ENCODE peak calls at places on chromosomes 13 and 19, in seven cellular contexts. G is ovary; L is psoas muscle; T is CD8-positive, alpha-beta T cell; X is neural crest cell; J is fibroblast of pulmonary artery; B is K562. U is an unnamed sample.

GRCh38 chr19:37977992-37978391 is 71.0 kb downstream of the SIPA1L3 start:
- DNase-seq in L (no peak), J (peak), T (no peak), G (no peak), X (peak), B (no peak), U (no peak)

GRCh38 chr13:39035799-39036198 is 2.1 kb downstream of the PROSER1 start:
- DNase-seq in L (no peak), X (no peak), B (no peak), J (no peak), G (no peak), T (no peak), U (no peak)

GRCh38 chr13:98265669-98266551 is 88.8 kb upstream of the RNF113B start:
- DNase-seq in G (no peak), L (no peak), J (no peak), T (no peak), X (no peak), B (no peak), U (no peak)

GRCh38 chr13:48818495-48818961 is 157.2 kb upstream of the FNDC3A start:
- DNase-seq in X (no peak), T (no peak), L (no peak), J (peak), B (no peak), G (no peak), U (no peak)

GRCh38 chr19:44603201-44603945 is 10.0 kb upstream of the IGSF23 start:
- DNase-seq in B (no peak), X (no peak), L (no peak), J (peak), G (no peak), T (no peak), U (no peak)

GRCh38 chr19:19674315-19674714 is 5.7 kb downstream of the ZNF101 start:
- DNase-seq in J (no peak), L (no peak), T (no peak), G (no peak), B (no peak), X (no peak), U (no peak)

GRCh38 chr19:37007587-37008220 is 70.5 kb upstream of the ZNF420 start:
- DNase-seq in L (peak), B (peak), J (peak), X (no peak), T (peak), G (peak), U (no peak)

GRCh38 chr19:16458391-16459128 is 13.2 kb downstream of the EPS15L1 start:
- DNase-seq in T (no peak), X (no peak), L (peak), B (no peak), G (no peak), J (no peak), U (no peak)

GRCh38 chr19:16988661-16989060 is 37.9 kb downstream of the CPAMD8 start:
- DNase-seq in T (no peak), B (no peak), J (no peak), G (no peak), X (no peak), L (no peak), U (no peak)

GRCh38 chr13:76216729-76217128 is 580.6 kb downstream of the LMO7 start:
- DNase-seq in T (no peak), L (no peak), J (no peak), G (no peak), B (no peak), X (no peak), U (no peak)

GRCh38 chr19:51501594-51502263 is at the start of gene SIGLEC12:
- DNase-seq in G (no peak), B (no peak), L (no peak), T (no peak), J (no peak), X (no peak), U (no peak)

GRCh38 chr19:40224342-40225148 is 1.9 kb downstream of the CCNP start:
- DNase-seq in J (no peak), B (no peak), G (no peak), L (no peak), T (no peak), X (no peak), U (no peak)

GRCh38 chr19:1412995-1413889 is 5.9 kb downstream of the DAZAP1 start:
- DNase-seq in G (no peak), L (no peak), B (no peak), T (no peak), J (no peak), X (no peak), U (no peak)

GRCh38 chr13:52785721-52786120 is 46.1 kb upstream of the CNMD start:
- DNase-seq in B (no peak), J (no peak), X (no peak), T (no peak), G (no peak), L (no peak), U (no peak)

GRCh38 chr19:38190061-38190460 is 34.0 kb downstream of the DPF1 start:
- DNase-seq in J (no peak), L (no peak), T (no peak), B (peak), G (no peak), X (no peak), U (no peak)

GRCh38 chr19:53057904-53058579 is 13.5 kb downstream of the ERVV-2 start:
- DNase-seq in L (no peak), T (no peak), X (peak), G (no peak), B (no peak), J (no peak), U (peak)

GRCh38 chr13:47121092-47121763 is 224.4 kb upstream of the HTR2A start:
- DNase-seq in G (no peak), J (no peak), B (peak), T (no peak), X (no peak), L (no peak), U (no peak)

DNA sequence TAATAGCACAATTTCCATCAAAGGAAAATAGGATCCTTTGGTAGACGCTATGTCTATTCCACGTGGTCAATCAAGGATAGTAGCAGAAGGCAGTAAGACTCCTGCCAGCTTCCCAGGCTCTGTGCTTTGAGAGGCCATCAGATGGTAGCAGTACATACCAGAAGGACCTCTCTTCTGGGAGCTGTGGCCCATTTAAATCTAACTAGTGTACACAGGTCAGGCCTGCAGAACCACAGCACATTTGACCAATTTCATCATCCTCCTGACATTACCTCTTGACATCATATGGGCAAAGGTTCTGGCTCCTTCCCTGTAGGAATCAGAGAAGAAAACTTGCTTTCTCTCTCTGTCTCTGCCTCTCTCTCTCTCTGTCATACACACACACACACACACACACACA is 229.6 kb upstream of the HTR2A start:
- DNase-seq in J (peak), X (no peak), G (no peak), T (no peak), L (no peak), B (no peak), U (no peak)
- TF ChIP-seq CTCF in J (peak), X (no peak), G (no peak), T (no peak), L (no peak), B (no peak), U (peak)

GRCh38 chr13:77506874-77507273 is 28.6 kb upstream of the SCEL start:
- DNase-seq in G (no peak), J (no peak), B (no peak), L (no peak), X (no peak), T (no peak), U (no peak)
- TF ChIP-seq CTCF in G (no peak), J (peak), B (no peak), L (peak), X (peak), T (no peak), U (peak)

GRCh38 chr13:110705826-110706569 is at the start of gene CARS2:
- DNase-seq in T (peak), X (peak), B (peak), L (peak), J (peak), G (peak), U (peak)
- TF ChIP-seq CTCF in T (peak), X (no peak), B (no peak), L (no peak), J (no peak), G (peak), U (no peak)

GRCh38 chr13:41649659-41650058 is 192.3 kb downstream of the RGCC start:
- DNase-seq in G (no peak), L (no peak), B (peak), T (no peak), J (peak), X (no peak), U (no peak)
- TF ChIP-seq CTCF in G (no peak), L (peak), B (no peak), T (no peak), J (peak), X (peak), U (peak)

GRCh38 chr19:54415208-54415900 is at the start of gene TTYH1:
- DNase-seq in X (peak), T (peak), B (peak), L (no peak), J (no peak), G (no peak), U (no peak)
- TF ChIP-seq CTCF in X (peak), T (peak), B (peak), L (peak), J (no peak), G (no peak), U (no peak)

DNA sequence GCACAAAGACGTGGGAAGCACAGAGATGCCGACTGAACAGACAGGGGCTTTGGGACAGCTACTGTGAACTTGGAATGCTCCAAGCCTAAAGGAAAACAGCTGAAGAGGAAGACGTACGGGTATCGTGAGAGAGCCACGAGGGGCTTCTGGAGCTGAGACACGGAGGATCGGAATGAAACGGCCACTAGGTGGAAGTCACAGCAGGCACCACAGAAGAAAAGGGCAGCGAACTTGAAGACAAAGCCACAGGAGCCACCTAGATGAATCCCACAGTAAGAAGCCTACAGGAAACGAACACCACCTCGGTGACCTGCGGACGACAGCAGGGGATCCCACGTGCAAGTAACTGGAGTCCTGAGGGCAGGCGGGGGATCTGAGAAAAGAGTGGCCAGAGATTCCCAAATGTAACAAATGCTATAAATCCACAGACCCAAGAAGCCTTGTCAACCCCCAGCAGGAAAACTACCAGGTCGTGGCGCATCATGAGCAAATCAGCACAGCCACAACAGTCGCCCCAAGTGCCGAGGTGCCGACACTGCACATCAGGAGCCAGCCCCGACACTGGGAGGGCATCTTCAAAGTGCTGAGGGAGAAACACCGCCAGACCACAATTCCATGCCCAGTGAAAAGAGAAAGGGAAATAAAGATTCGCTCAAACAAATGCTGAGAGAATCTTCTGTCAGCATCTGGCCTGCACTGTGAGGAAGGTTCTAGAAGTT is 39.3 kb upstream of the ISYNA1 start:
- DNase-seq in J (no peak), X (no peak), G (no peak), T (no peak), B (peak), L (no peak), U (no peak)
- TF ChIP-seq CTCF in J (no peak), X (peak), G (no peak), T (no peak), B (peak), L (peak), U (peak)

U was measured in BE2C.